ENCODE peak calls at places on chromosomes 3 and 15, in seven cellular contexts. X is GM23248, V is cardiac muscle cell, P is lower leg skin, N is tibial nerve, B is tibial artery, R is astrocyte of the spinal cord. H is an unnamed sample.

GRCh38 chr15:60787737-60788513 is 309.0 kb upstream of the ICE2 start:
- DNase-seq in V (no peak), P (no peak), R (no peak), B (no peak), X (peak), N (no peak), H (peak)

GRCh38 chr3:40597441-40597840 is 72.7 kb downstream of the ZNF621 start:
- DNase-seq in V (no peak), B (no peak), N (no peak), X (peak), R (peak), P (no peak), H (no peak)

GRCh38 chr3:124845406-124845805 is 41.8 kb downstream of the ITGB5 start:
- DNase-seq in R (peak), N (no peak), V (no peak), B (peak), P (peak), X (peak), H (no peak)

GRCh38 chr3:117350386-117350785 is 640.8 kb downstream of the TUSC7 start:
- DNase-seq in V (no peak), N (no peak), R (no peak), B (no peak), X (no peak), P (no peak), H (no peak)

GRCh38 chr15:32838820-32839219 is 121.0 kb downstream of the GREM1 start:
- DNase-seq in R (peak), B (no peak), V (no peak), N (no peak), P (peak), X (peak), H (no peak)

GRCh38 chr3:16884748-16885587 is at the start of gene PLCL2:
- DNase-seq in X (peak), B (peak), P (no peak), V (peak), N (peak), R (peak), H (no peak)

GRCh38 chr3:42247576-42248027 is 18.4 kb downstream of the CCK start:
- DNase-seq in V (peak), R (peak), B (no peak), P (peak), N (no peak), X (peak), H (peak)

GRCh38 chr15:61653110-61653509 is 407.1 kb downstream of the VPS13C start:
- DNase-seq in V (no peak), B (peak), N (no peak), R (peak), X (no peak), P (no peak), H (no peak)

GRCh38 chr3:190696777-190697501 is 165.6 kb downstream of the GMNC start:
- DNase-seq in B (no peak), N (no peak), P (no peak), X (peak), R (peak), V (peak), H (peak)

GRCh38 chr3:152915695-152916094 is 80.8 kb downstream of the P2RY1 start:
- DNase-seq in N (no peak), R (no peak), B (no peak), P (no peak), V (no peak), X (no peak), H (no peak)

GRCh38 chr3:3113042-3113709 is 3.0 kb upstream of the IL5RA start:
- DNase-seq in P (no peak), N (no peak), R (no peak), X (no peak), B (no peak), V (peak), H (no peak)

GRCh38 chr15:73346735-73347312 is 21.9 kb downstream of the HCN4 start:
- DNase-seq in P (no peak), X (peak), N (no peak), R (peak), B (no peak), V (peak), H (peak)

GRCh38 chr3:46517016-46517770 is 19.4 kb downstream of the RTP3 start:
- DNase-seq in R (peak), B (no peak), N (no peak), V (no peak), X (peak), P (no peak), H (no peak)

GRCh38 chr15:55710286-55710685 is 32.7 kb downstream of the PRTG start:
- DNase-seq in V (no peak), P (no peak), N (no peak), B (no peak), X (peak), R (no peak), H (no peak)

GRCh38 chr15:39312984-39313383 is 267.9 kb upstream of the THBS1 start:
- DNase-seq in V (peak), X (peak), B (no peak), N (no peak), P (no peak), R (no peak), H (peak)

GRCh38 chr3:187746479-187747335 is 1.4 kb upstream of the BCL6 start:
- DNase-seq in N (no peak), B (no peak), X (peak), R (peak), V (peak), P (no peak), H (no peak)

GRCh38 chr15:25892126-25892525 is 29.0 kb upstream of the ATP10A start:
- DNase-seq in X (peak), N (no peak), R (peak), V (no peak), P (no peak), B (no peak), H (no peak)

GRCh38 chr3:38730281-38730680 is 80.8 kb upstream of the SCN5A start:
- DNase-seq in B (no peak), R (peak), V (no peak), P (no peak), X (peak), N (no peak), H (no peak)

GRCh38 chr3:82610236-82610635 is 848.8 kb upstream of the GBE1 start:
- DNase-seq in B (no peak), P (no peak), R (no peak), N (no peak), X (no peak), V (no peak), H (no peak)

GRCh38 chr15:51307811-51308210 is 30.6 kb downstream of the CYP19A1 start:
- DNase-seq in X (no peak), N (no peak), R (no peak), V (no peak), B (no peak), P (no peak), H (no peak)

GRCh38 chr3:22371592-22372291 is 620.7 kb upstream of the ZNF385D start:
- DNase-seq in N (no peak), X (no peak), P (no peak), R (no peak), B (no peak), V (no peak), H (no peak)
- H3K4me3 ChIP-seq in N (peak), X (peak), P (no peak), R (peak), B (peak), V (peak), H (no peak)

DNA sequence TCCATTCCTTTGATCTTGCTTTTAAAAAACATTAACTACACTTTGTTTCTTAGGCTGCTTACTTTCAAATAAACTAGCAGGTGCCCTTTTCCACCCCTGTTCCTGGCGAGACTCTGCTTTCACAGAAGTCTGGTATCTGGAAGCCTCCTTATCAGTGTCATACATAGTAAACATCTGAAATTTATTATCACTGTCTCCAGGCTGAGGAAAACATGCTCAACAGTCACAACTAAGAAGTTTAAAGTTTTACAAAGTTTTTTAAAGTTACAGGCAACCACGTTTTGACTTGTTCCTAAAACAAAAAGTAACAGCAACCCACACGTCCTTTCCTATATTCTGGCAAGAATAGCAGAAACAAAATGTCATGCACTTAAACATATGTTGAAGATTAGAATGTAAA is 275.3 kb upstream of the KCNMB2 start:
- DNase-seq in V (peak), N (no peak), B (no peak), R (no peak), X (no peak), P (no peak), H (no peak)
- H3K4me3 ChIP-seq in V (no peak), N (no peak), B (no peak), R (no peak), X (no peak), P (no peak), H (no peak)

GRCh38 chr3:194769020-194769643 is 83.4 kb downstream of the FAM43A start:
- DNase-seq in R (peak), V (peak), P (peak), X (peak), N (peak), B (peak), H (peak)
- H3K4me3 ChIP-seq in R (peak), V (peak), P (no peak), X (peak), N (peak), B (peak), H (peak)

GRCh38 chr3:111072016-111072891 is 638 bp downstream of the NECTIN3 start:
- DNase-seq in R (peak), B (peak), P (no peak), X (peak), N (no peak), V (peak), H (no peak)

GRCh38 chr3:111071257-111072015 is at the start of gene NECTIN3:
- DNase-seq in X (peak), B (peak), N (peak), P (peak), R (peak), V (peak), H (peak)

GRCh38 chr3:111070772-111071256 is 802 bp upstream of the NECTIN3 start:
- DNase-seq in N (no peak), P (peak), X (peak), V (no peak), B (peak), R (no peak), H (no peak)

GRCh38 chr3:111069974-111070751 is 1.5 kb upstream of the NECTIN3 start:
- DNase-seq in B (peak), X (peak), P (no peak), N (no peak), R (peak), V (peak), H (no peak)

DNA sequence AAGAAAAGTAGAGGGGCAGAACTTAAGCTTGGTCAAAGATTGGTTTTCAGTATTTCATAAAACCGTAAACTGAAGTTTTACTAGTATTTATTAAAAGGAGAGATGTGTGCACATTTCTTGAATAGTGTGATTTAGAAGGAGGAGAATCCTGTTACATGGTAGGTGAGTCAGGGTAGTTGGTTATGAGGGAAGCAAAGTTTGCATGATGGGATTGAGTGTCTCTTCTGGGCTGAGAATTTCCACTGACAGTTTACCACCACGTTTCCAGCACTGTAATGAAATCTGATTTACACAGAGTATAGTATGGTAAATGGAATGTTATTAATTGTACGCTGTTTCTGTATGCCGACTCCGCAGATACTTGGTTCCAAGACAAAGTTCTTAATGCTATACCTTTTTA is 1.6 kb downstream of the NECTIN3 start:
- DNase-seq in R (peak), P (no peak), B (no peak), N (no peak), V (peak), X (peak), H (no peak)
- H3K4me3 ChIP-seq in R (peak), P (no peak), B (peak), N (peak), V (peak), X (peak), H (no peak)

GRCh38 chr15:40872791-40873526 is 1.1 kb downstream of the RHOV start:
- DNase-seq in X (no peak), P (no peak), R (no peak), B (no peak), V (no peak), N (no peak), H (no peak)
- H3K4me3 ChIP-seq in X (peak), P (peak), R (no peak), B (peak), V (no peak), N (no peak), H (no peak)

GRCh38 chr3:106206165-106206564 is 337.4 kb upstream of the CBLB start:
- DNase-seq in R (peak), X (peak), N (no peak), V (peak), P (no peak), B (no peak), H (peak)
- H3K4me3 ChIP-seq in R (no peak), X (peak), N (no peak), V (no peak), P (no peak), B (no peak), H (no peak)

DNA sequence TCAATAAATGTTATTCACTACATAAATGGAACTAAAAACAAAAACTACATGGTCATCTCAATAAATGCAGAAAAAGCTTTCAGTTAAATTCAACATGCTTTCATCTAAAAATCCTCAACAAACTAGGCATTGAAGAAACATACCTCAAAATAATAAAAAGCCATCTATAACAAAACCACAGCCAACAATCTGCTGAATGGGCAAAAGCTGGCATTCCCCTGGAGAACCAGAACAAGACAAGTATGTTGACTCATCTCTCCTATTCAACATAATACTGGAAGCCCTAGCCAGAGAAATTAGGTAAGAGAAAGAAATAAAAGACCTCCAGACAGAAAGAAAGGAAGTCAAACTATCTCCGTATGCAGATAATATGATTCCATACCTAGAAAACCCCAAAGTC is 759.9 kb downstream of the EPHA3 start:
- DNase-seq in N (no peak), R (no peak), X (no peak), P (no peak), B (no peak), V (no peak), H (no peak)
- H3K4me3 ChIP-seq in N (no peak), R (no peak), X (no peak), P (no peak), B (no peak), V (no peak), H (no peak)

H was measured in Jurkat, Clone E6-1.